ENCODE peak calls at places on chromosomes 1 and 21, in eight cellular contexts. P is GM04504; Y is cardiac fibroblast; N is central memory CD4-positive, alpha-beta T cell; M is epithelial cell of proximal tubule; K is RCC 7860; G is iris pigment epithelial cell; B is uterus. W is an unnamed sample.

GRCh38 chr1:116987256-116987555 is 14.4 kb upstream of the CD101 start:
- DNase-seq in P (no peak), Y (no peak), N (peak), M (no peak), K (no peak), G (no peak), B (no peak), W (no peak)

GRCh38 chr1:77762072-77762476 is 2.4 kb upstream of the USP33 start:
- DNase-seq in P (no peak), Y (peak), N (no peak), M (peak), K (peak), G (peak), B (no peak), W (peak)

GRCh38 chr1:56816264-56816663 is 2.9 kb downstream of the FYB2 start:
- DNase-seq in P (no peak), Y (peak), N (no peak), M (no peak), K (no peak), G (no peak), B (no peak), W (no peak)

GRCh38 chr1:39152923-39153322 is 51.6 kb upstream of the MACF1 start:
- DNase-seq in P (no peak), Y (no peak), N (no peak), M (no peak), K (no peak), G (no peak), B (no peak), W (no peak)

GRCh38 chr1:196678510-196678884 is 26.7 kb downstream of the CFH start:
- DNase-seq in P (no peak), Y (peak), N (no peak), M (no peak), K (peak), G (peak), B (no peak), W (no peak)

GRCh38 chr1:110452330-110452729 is 1.4 kb downstream of the PROK1 start:
- DNase-seq in P (no peak), Y (no peak), N (no peak), M (no peak), K (no peak), G (no peak), B (no peak), W (no peak)

GRCh38 chr1:41806472-41807155 is 112.1 kb downstream of the HIVEP3 start:
- DNase-seq in P (no peak), Y (no peak), N (no peak), M (no peak), K (no peak), G (no peak), B (no peak), W (no peak)

GRCh38 chr1:52970149-52970548 is 43.1 kb downstream of the SCP2 start:
- DNase-seq in P (no peak), Y (peak), N (no peak), M (no peak), K (no peak), G (peak), B (no peak), W (no peak)

GRCh38 chr21:38291875-38292274 is 35.1 kb downstream of the KCNJ15 start:
- DNase-seq in P (no peak), Y (no peak), N (no peak), M (no peak), K (no peak), G (no peak), B (no peak), W (no peak)

GRCh38 chr1:66617362-66617761 is 83.4 kb downstream of the SGIP1 start:
- DNase-seq in P (no peak), Y (no peak), N (no peak), M (no peak), K (no peak), G (no peak), B (no peak), W (no peak)

GRCh38 chr1:153617677-153618076 is 1.6 kb upstream of the S100A14 start:
- DNase-seq in P (peak), Y (peak), N (no peak), M (no peak), K (peak), G (no peak), B (peak), W (no peak)

GRCh38 chr1:247445775-247446364 is 12.0 kb downstream of the OR2B11 start:
- DNase-seq in P (no peak), Y (no peak), N (no peak), M (no peak), K (no peak), G (no peak), B (no peak), W (no peak)

GRCh38 chr1:223180803-223181321 is 37.8 kb upstream of the TLR5 start:
- DNase-seq in P (peak), Y (no peak), N (no peak), M (peak), K (no peak), G (peak), B (no peak), W (peak)

GRCh38 chr21:35438643-35439404 is 389.7 kb upstream of the RUNX1 start:
- DNase-seq in P (no peak), Y (peak), N (no peak), M (no peak), K (no peak), G (no peak), B (no peak), W (peak)